ENCODE peak calls at places on chromosomes 1 and 21, in eight cellular contexts. S is neural progenitor cell; J is HEK293T; H is stimulated activated CD4-positive, alpha-beta T cell treated with anti-CD3 and anti-CD28 coated beads, Interleukin-1b, Interleukin-23, amount 100 ng/mL, for 48 hours; G is amygdala; Q is cardiac muscle cell; V is IMR-90; T is WTC11. U is an unnamed sample.

GRCh38 chr1:183243190-183244065 is 57.4 kb downstream of the LAMC2 start:
- DNase-seq in S (no peak), J (no peak), H (no peak), G (no peak), Q (peak; percentile 70), V (no peak), T (no peak), U (no peak)

GRCh38 chr1:53483656-53484055 is 24.5 kb downstream of the DMRTB1 start:
- DNase-seq in S (no peak), J (no peak), H (no peak), G (no peak), Q (no peak), V (no peak), T (no peak), U (no peak)

GRCh38 chr1:93617670-93618488 is 63.8 kb downstream of the BCAR3 start:
- DNase-seq in S (peak; percentile 33), J (no peak), H (no peak), G (no peak), Q (no peak), V (no peak), T (no peak), U (no peak)

GRCh38 chr1:9785406-9785805 is 38.4 kb downstream of the CLSTN1 start:
- DNase-seq in S (no peak), J (no peak), H (no peak), G (no peak), Q (no peak), V (no peak), T (no peak), U (no peak)

GRCh38 chr1:224542783-224543440 is 73.2 kb upstream of the CNIH3 start:
- DNase-seq in S (no peak), J (no peak), H (peak; percentile 21), G (no peak), Q (peak; percentile 92), V (peak; percentile 99), T (no peak), U (peak; percentile 16)

GRCh38 chr1:79912813-79913212 is 906.3 kb upstream of the ADGRL4 start:
- DNase-seq in S (no peak), J (no peak), H (no peak), G (no peak), Q (no peak), V (peak; percentile 66), T (no peak), U (no peak)

GRCh38 chr1:212980123-212980800 is 29.9 kb downstream of the VASH2 start:
- DNase-seq in S (peak; percentile 76), J (no peak), H (no peak), G (no peak), Q (peak; percentile 48), V (peak; percentile 90), T (peak; percentile 39), U (no peak)

GRCh38 chr1:219582865-219583264 is 30.0 kb downstream of the ZC3H11B start:
- DNase-seq in S (no peak), J (no peak), H (no peak), G (no peak), Q (no peak), V (no peak), T (no peak), U (no peak)

GRCh38 chr21:42118901-42119300 is 47.8 kb downstream of the UMODL1 start:
- DNase-seq in S (no peak), J (no peak), H (no peak), G (no peak), Q (no peak), V (peak; percentile 48), T (no peak), U (no peak)

GRCh38 chr21:29190920-29191319 is 60.5 kb downstream of the MAP3K7CL start:
- DNase-seq in S (no peak), J (no peak), H (no peak), G (no peak), Q (peak; percentile 73), V (peak; percentile 58), T (no peak), U (no peak)

GRCh38 chr1:40650075-40650474 is 15.4 kb downstream of the RIMS3 start:
- DNase-seq in S (peak; percentile 75), J (peak; percentile 42), H (peak; percentile 7), G (no peak), Q (peak; percentile 18), V (no peak), T (peak; percentile 76), U (no peak)

GRCh38 chr1:231694465-231695077 is 68.0 kb downstream of the DISC1 start:
- DNase-seq in S (no peak), J (no peak), H (no peak), G (no peak), Q (no peak), V (no peak), T (no peak), U (no peak)

GRCh38 chr1:77975907-77976306 is 3.0 kb downstream of the FUBP1 start:
- DNase-seq in S (no peak), J (no peak), H (no peak), G (no peak), Q (no peak), V (no peak), T (no peak), U (no peak)

GRCh38 chr21:38311765-38312164 is 55.0 kb downstream of the KCNJ15 start:
- DNase-seq in S (no peak), J (no peak), H (no peak), G (no peak), Q (peak; percentile 38), V (no peak), T (no peak), U (no peak)

GRCh38 chr1:54371038-54371935 is 34.9 kb downstream of the SSBP3 start:
- DNase-seq in S (no peak), J (no peak), H (no peak), G (no peak), Q (no peak), V (no peak), T (no peak), U (no peak)

GRCh38 chr1:37509181-37509580 is 5.4 kb downstream of the MEAF6 start:
- DNase-seq in S (peak; percentile 14), J (peak; percentile 22), H (no peak), G (no peak), Q (peak; percentile 36), V (peak; percentile 51), T (no peak), U (no peak)

GRCh38 chr1:54806931-54807611 is 5.9 kb upstream of the TTC22 start:
- DNase-seq in S (no peak), J (no peak), H (no peak), G (no peak), Q (no peak), V (peak; percentile 11), T (no peak), U (no peak)

GRCh38 chr1:8862528-8862927 is 16.0 kb downstream of the ENO1 start:
- DNase-seq in S (peak; percentile 71), J (peak; percentile 60), H (peak; percentile 48), G (no peak), Q (peak; percentile 44), V (no peak), T (peak; percentile 76), U (peak; percentile 57)

GRCh38 chr1:28862571-28863403 is 50.8 kb downstream of the OPRD1 start:
- DNase-seq in S (no peak), J (no peak), H (no peak), G (no peak), Q (no peak), V (no peak), T (no peak), U (no peak)

GRCh38 chr1:1282998-1283397 is 2.8 kb downstream of the SCNN1D start:
- DNase-seq in S (no peak), J (no peak), H (peak; percentile 60), G (no peak), Q (no peak), V (peak; percentile 55), T (no peak), U (no peak)

GRCh38 chr1:20725189-20726106 is 7.1 kb downstream of the SH2D5 start:
- DNase-seq in S (no peak), J (no peak), H (no peak), G (no peak), Q (peak; percentile 25), V (peak; percentile 92), T (no peak), U (no peak)

GRCh38 chr21:45200596-45201296 is 86.9 kb downstream of the POFUT2 start:
- DNase-seq in S (no peak), J (no peak), H (no peak), G (no peak), Q (no peak), V (no peak), T (no peak), U (no peak)

GRCh38 chr1:236869911-236870310 is 74.8 kb downstream of the MTR start:
- DNase-seq in S (no peak), J (no peak), H (no peak), G (no peak), Q (no peak), V (no peak), T (no peak), U (no peak)

GRCh38 chr1:9296850-9297249 is 4.2 kb downstream of the SPSB1 start:
- DNase-seq in S (no peak), J (no peak), H (no peak), G (no peak), Q (no peak), V (no peak), T (no peak), U (no peak)

GRCh38 chr1:164760585-164760968 is 201.6 kb downstream of the PBX1 start:
- DNase-seq in S (no peak), J (no peak), H (no peak), G (no peak), Q (peak; percentile 67), V (no peak), T (no peak), U (no peak)

GRCh38 chr21:26394341-26394740 is 178.7 kb downstream of the CYYR1 start:
- DNase-seq in S (no peak), J (no peak), H (no peak), G (no peak), Q (no peak), V (no peak), T (no peak), U (no peak)

GRCh38 chr1:153483776-153484175 is 23.3 kb upstream of the S100A7 start:
- DNase-seq in S (peak; percentile 59), J (no peak), H (no peak), G (no peak), Q (no peak), V (no peak), T (peak; percentile 60), U (no peak)

GRCh38 chr1:9316080-9316444 is 23.4 kb downstream of the SPSB1 start:
- DNase-seq in S (no peak), J (no peak), H (peak; percentile 47), G (no peak), Q (no peak), V (no peak), T (no peak), U (no peak)

GRCh38 chr1:2029561-2029960 is 10.4 kb downstream of the GABRD start:
- DNase-seq in S (no peak), J (no peak), H (no peak), G (no peak), Q (no peak), V (no peak), T (no peak), U (no peak)

GRCh38 chr1:203628185-203628996 is 1.8 kb downstream of the ATP2B4 start:
- DNase-seq in S (peak; percentile 89), J (peak; percentile 46), H (no peak), G (no peak), Q (peak; percentile 70), V (peak; percentile 56), T (peak; percentile 81), U (no peak)

GRCh38 chr21:30044447-30045064 is 104.8 kb upstream of the GRIK1 start:
- DNase-seq in S (peak; percentile 31), J (peak; percentile 12), H (no peak), G (no peak), Q (peak; percentile 42), V (peak; percentile 7), T (no peak), U (peak; percentile 8)

GRCh38 chr1:10494754-10495474 is 20.2 kb downstream of the PEX14 start:
- DNase-seq in S (peak; percentile 81), J (peak; percentile 84), H (peak; percentile 79), G (peak; percentile 17), Q (peak; percentile 69), V (peak; percentile 61), T (peak; percentile 84), U (peak; percentile 63)

GRCh38 chr1:228141871-228142615 is 2.0 kb downstream of the GUK1 start:
- DNase-seq in S (no peak), J (no peak), H (no peak), G (no peak), Q (no peak), V (peak; percentile 16), T (no peak), U (peak; percentile 8)

GRCh38 chr1:60727553-60727952 is 354.8 kb upstream of the NFIA start:
- DNase-seq in S (no peak), J (no peak), H (no peak), G (no peak), Q (no peak), V (no peak), T (no peak), U (no peak)